ENCODE peak calls at places on chromosomes 5 and 9, in seven cellular contexts. F, K, N, L, S, G and C are unnamed samples.

GRCh38 chr9:8179381-8180053 is 379.9 kb upstream of the DMAC1 start:
- DNase-seq in N (no peak), F (peak), K (peak), G (no peak), L (no peak), S (no peak), C (no peak)

GRCh38 chr9:36191696-36192095 is 975 bp downstream of the CLTA start:
- DNase-seq in S (no peak), N (no peak), K (no peak), F (no peak), G (no peak), L (no peak), C (no peak)

GRCh38 chr9:135857371-135857786 is 50.0 kb downstream of the CAMSAP1 start:
- DNase-seq in K (no peak), G (no peak), L (no peak), N (no peak), F (no peak), S (no peak), C (no peak)

GRCh38 chr9:4666042-4666699 is at the start of gene SPATA6L:
- DNase-seq in F (peak), L (peak), K (peak), G (peak), S (peak), N (peak), C (no peak)

GRCh38 chr9:134181648-134182034 is 17.3 kb upstream of the RNU6ATAC start:
- DNase-seq in K (no peak), N (peak), S (no peak), F (no peak), L (no peak), G (no peak), C (no peak)

GRCh38 chr9:87685871-87686519 is 39.9 kb upstream of the CTSL start:
- DNase-seq in N (no peak), K (no peak), S (peak), F (peak), L (no peak), G (no peak), C (no peak)

GRCh38 chr5:156815988-156816599 is 34.0 kb upstream of the PPP1R2B start:
- DNase-seq in F (no peak), L (no peak), G (peak), K (peak), N (no peak), S (no peak), C (no peak)

GRCh38 chr5:76074487-76074886 is 8.7 kb upstream of the SV2C start:
- DNase-seq in L (no peak), G (no peak), S (no peak), K (peak), N (no peak), F (no peak), C (no peak)

GRCh38 chr9:122931851-122932199 is 513 bp upstream of the ZBTB26 start:
- DNase-seq in N (no peak), G (no peak), F (peak), L (no peak), S (no peak), K (no peak), C (no peak)

GRCh38 chr5:59955241-59955640 is 61.7 kb upstream of the PDE4D start:
- DNase-seq in N (no peak), K (no peak), G (no peak), L (no peak), F (no peak), S (no peak), C (no peak)

GRCh38 chr5:180170111-180170809 is 38.8 kb downstream of the RASGEF1C start:
- DNase-seq in L (no peak), S (peak), G (no peak), F (peak), N (no peak), K (no peak), C (no peak)

GRCh38 chr5:95471922-95472321 is 80.8 kb downstream of the FAM81B start:
- DNase-seq in S (no peak), F (no peak), L (no peak), G (no peak), N (no peak), K (peak), C (no peak)

GRCh38 chr9:90642570-90643539 is at the start of gene DIRAS2:
- DNase-seq in N (peak), F (peak), L (no peak), S (peak), K (peak), G (peak), C (no peak)

GRCh38 chr5:150034677-150035076 is 34.1 kb downstream of the HMGXB3 start:
- DNase-seq in K (no peak), F (no peak), S (no peak), G (no peak), N (no peak), L (no peak), C (no peak)

GRCh38 chr9:111621895-111622480 is 9.1 kb upstream of the DNAJC25 start:
- DNase-seq in K (no peak), G (peak), L (no peak), N (no peak), F (peak), S (peak), C (no peak)

GRCh38 chr9:108547736-108548135 is 308.1 kb downstream of the ACTL7B start:
- DNase-seq in G (no peak), S (no peak), N (no peak), L (no peak), F (no peak), K (no peak), C (no peak)